ENCODE peak calls at places on chromosome 16, in four cellular contexts. P is pancreas, M is aorta, D is right cardiac atrium. X is an unnamed sample. For H3K4me1, the result is how much of the 10 kb centered on the place peaks cover.

GRCh38 chr16:78505544-78506371 is 406.3 kb downstream of the WWOX start:
- DNase-seq in M (peak), P (no peak), D (peak), X (no peak)

GRCh38 chr16:64983983-64984382 is 137.9 kb downstream of the CDH11 start:
- DNase-seq in D (peak), P (no peak), M (no peak), X (no peak)

GRCh38 chr16:15427648-15428239 is 6.6 kb upstream of the BMERB1 start:
- DNase-seq in M (peak), P (peak), D (peak), X (no peak)

GRCh38 chr16:11128211-11129123 is 127.5 kb downstream of the SOCS1 start:
- DNase-seq in M (no peak), P (no peak), D (peak), X (no peak)

GRCh38 chr16:79146-80054 is 1.4 kb downstream of the MPG start:
- DNase-seq in P (peak), M (no peak), D (no peak), X (no peak)

GRCh38 chr16:49747654-49748053 is 108.3 kb downstream of the ZNF423 start:
- DNase-seq in M (no peak), D (no peak), P (no peak), X (no peak)

GRCh38 chr16:73179671-73180370 is 131.9 kb upstream of the ZFHX3 start:
- DNase-seq in P (no peak), M (no peak), D (peak), X (no peak)

GRCh38 chr16:12063004-12063395 is 86.5 kb downstream of the SNX29 start:
- DNase-seq in M (peak), D (no peak), P (no peak), X (no peak)

GRCh38 chr16:81638286-81638945 is 140.7 kb upstream of the PLCG2 start:
- DNase-seq in M (no peak), P (no peak), D (no peak), X (no peak)

GRCh38 chr16:53821957-53822625 is 118.1 kb downstream of the FTO start:
- DNase-seq in P (no peak), D (no peak), M (no peak), X (no peak)

GRCh38 chr16:81189100-81189664 is 49.3 kb upstream of the BCO1 start:
- DNase-seq in P (no peak), M (peak), D (peak), X (no peak)

GRCh38 chr16:55778718-55779117 is 54.2 kb downstream of the CES1 start:
- DNase-seq in P (no peak), D (no peak), M (no peak), X (no peak)

GRCh38 chr16:55667753-55668152 is 12.0 kb downstream of the SLC6A2 start:
- DNase-seq in P (no peak), M (peak), D (no peak), X (no peak)

GRCh38 chr16:73166394-73166971 is 118.6 kb upstream of the ZFHX3 start:
- DNase-seq in D (no peak), P (no peak), M (no peak), X (no peak)

GRCh38 chr16:30866031-30866430 is 27.8 kb downstream of the BCL7C start:
- DNase-seq in D (no peak), P (no peak), M (peak), X (no peak)

GRCh38 chr16:79134300-79134699 is 466.2 kb downstream of the MAF start:
- DNase-seq in M (no peak), D (no peak), P (no peak), X (no peak)

GRCh38 chr16:47493358-47494337 is 32.5 kb downstream of the PHKB start:
- DNase-seq in P (no peak), D (no peak), M (no peak), X (no peak)

GRCh38 chr16:55476625-55477533 is 2.1 kb upstream of the MMP2 start:
- DNase-seq in M (no peak), P (no peak), D (peak), X (no peak)

GRCh38 chr16:65314246-65315003 is 192.6 kb upstream of the CDH11 start:
- DNase-seq in M (no peak), D (no peak), P (no peak), X (no peak)

GRCh38 chr16:14284930-14285541 is 213.9 kb downstream of the MRTFB start:
- DNase-seq in D (peak), M (no peak), P (peak), X (no peak)

GRCh38 chr16:53754938-53755910 is 51.3 kb downstream of the FTO start:
- DNase-seq in M (no peak), D (no peak), P (peak), X (no peak)

GRCh38 chr16:78815713-78816112 is 716.3 kb downstream of the WWOX start:
- DNase-seq in M (no peak), P (no peak), D (peak), X (no peak)

GRCh38 chr16:65105173-65105572 is 16.7 kb downstream of the CDH11 start:
- DNase-seq in P (no peak), M (no peak), D (no peak), X (no peak)

GRCh38 chr16:13992976-13993375 is 73.0 kb downstream of the ERCC4 start:
- DNase-seq in M (no peak), D (no peak), P (no peak), X (no peak)

GRCh38 chr16:3121843-3122467 is 9.6 kb downstream of the ZNF205 start:
- DNase-seq in P (peak), D (peak), M (no peak), X (no peak)

GRCh38 chr16:87235810-87236515 is 81.2 kb downstream of the C16orf95 start:
- DNase-seq in D (no peak), P (no peak), M (no peak), X (no peak)

GRCh38 chr16:89422905-89423630 is 67.3 kb downstream of the ANKRD11 start:
- DNase-seq in M (no peak), P (no peak), D (no peak), X (no peak)

GRCh38 chr16:3561626-3562025 is 15.6 kb downstream of the NLRC3 start:
- DNase-seq in P (no peak), M (no peak), D (no peak), X (no peak)

GRCh38 chr16:89801800-89802199 is 14.6 kb downstream of the FANCA start:
- DNase-seq in M (no peak), P (no peak), D (no peak), X (no peak)

GRCh38 chr16:13919330-13919682 is 648 bp upstream of the ERCC4 start:
- DNase-seq in D (no peak), P (no peak), M (no peak), X (no peak)

GRCh38 chr16:84722068-84722467 is 22.3 kb downstream of the USP10 start:
- DNase-seq in D (no peak), P (no peak), M (no peak), X (no peak)

GRCh38 chr16:84726670-84727467 is 27.1 kb downstream of the USP10 start:
- DNase-seq in P (no peak), D (peak), M (no peak), X (no peak)

GRCh38 chr16:84725481-84726078 is 25.8 kb downstream of the USP10 start:
- DNase-seq in P (no peak), M (no peak), D (no peak), X (no peak)

GRCh38 chr16:84726079-84726669 is 26.4 kb downstream of the USP10 start:
- DNase-seq in P (peak), M (peak), D (peak), X (peak)

GRCh38 chr16:84724619-84725307 is 25.0 kb downstream of the USP10 start:
- DNase-seq in D (no peak), P (no peak), M (no peak), X (no peak)
- H3K4me3 ChIP-seq in D (no peak), P (no peak), M (no peak), X (no peak)

GRCh38 chr16:24478401-24478800 is 61.0 kb upstream of the RBBP6 start:
- DNase-seq in D (no peak), M (no peak), P (no peak), X (no peak)
- H3K4me1 ChIP-seq in D (under half), M (under half), P (under half), X (under half)

GRCh38 chr16:84178892-84179611 is 7.8 kb downstream of the TAF1C start:
- DNase-seq in D (peak), P (peak), M (peak), X (no peak)

GRCh38 chr16:84179612-84180320 is 7.1 kb downstream of the TAF1C start:
- DNase-seq in D (peak), P (peak), M (peak), X (no peak)

GRCh38 chr16:84182104-84182503 is 4.8 kb downstream of the TAF1C start:
- DNase-seq in M (peak), D (no peak), P (peak), X (no peak)

GRCh38 chr16:84181144-84181915 is 5.5 kb downstream of the TAF1C start:
- DNase-seq in D (no peak), M (peak), P (peak), X (no peak)

GRCh38 chr16:84180519-84181140 is 6.2 kb downstream of the TAF1C start:
- DNase-seq in P (peak), M (peak), D (no peak), X (no peak)
- H3K27ac ChIP-seq in P (no peak), M (no peak), D (peak), X (no peak)

GRCh38 chr16:48611329-48612137 is 1.6 kb upstream of the N4BP1 start:
- DNase-seq in P (no peak), D (no peak), M (no peak), X (peak)
- H3K4me3 ChIP-seq in P (no peak), D (no peak), M (no peak), X (no peak)

GRCh38 chr16:84270531-84270930 is 24.1 kb upstream of the WFDC1 start:
- DNase-seq in M (no peak), D (no peak), P (no peak), X (no peak)
- H3K4me1 ChIP-seq in M (under half), D (under half), P (under half), X (under half)